ENCODE peak calls at places on chromosomes 2 and 18, in four cellular contexts. A is CD8-positive, alpha-beta T cell; B is heart left ventricle; U is right atrium auricular region. J is an unnamed sample. For H3K36me3, the result is how much of the 10 kb centered on the place peaks cover.

GRCh38 chr2:215059724-215060123 is 78.7 kb downstream of the ABCA12 start:
- DNase-seq in A (no peak), B (no peak), U (no peak), J (no peak)

GRCh38 chr18:8706545-8706980 is 1.2 kb downstream of the MTCL1 start:
- DNase-seq in A (peak), B (no peak), U (no peak), J (peak)

GRCh38 chr2:86298411-86299390 is 38.7 kb downstream of the REEP1 start:
- DNase-seq in A (no peak), B (no peak), U (peak), J (peak)

GRCh38 chr2:241129086-241129871 is 20.0 kb downstream of the PASK start:
- DNase-seq in A (no peak), B (no peak), U (no peak), J (no peak)

GRCh38 chr2:38376346-38376682 is 759 bp downstream of the ATL2 start:
- DNase-seq in A (peak), B (no peak), U (no peak), J (no peak)

GRCh38 chr2:121086450-121086849 is 198.6 kb downstream of the TFCP2L1 start:
- DNase-seq in A (no peak), B (no peak), U (no peak), J (no peak)

GRCh38 chr18:77765468-77765867 is 515.8 kb downstream of the GALR1 start:
- DNase-seq in A (no peak), B (no peak), U (no peak), J (no peak)

GRCh38 chr2:197759013-197759412 is 26.1 kb downstream of the BOLL start:
- DNase-seq in A (no peak), B (no peak), U (no peak), J (no peak)

GRCh38 chr18:36905560-36905959 is 76.6 kb downstream of the KIAA1328 start:
- DNase-seq in A (no peak), B (no peak), U (no peak), J (no peak)

GRCh38 chr2:105437708-105438103 is 38.9 kb upstream of the FHL2 start:
- DNase-seq in A (no peak), B (no peak), U (no peak), J (no peak)

GRCh38 chr18:46575851-46576250 is 81.2 kb downstream of the LOXHD1 start:
- DNase-seq in A (no peak), B (no peak), U (no peak), J (no peak)

GRCh38 chr2:186848873-186849578 is at the start of gene ZSWIM2:
- DNase-seq in A (no peak), B (peak), U (peak), J (no peak)

GRCh38 chr2:94869552-94870391 is 1.5 kb upstream of the TEKT4 start:
- DNase-seq in A (no peak), B (no peak), U (no peak), J (peak)

GRCh38 chr2:37782721-37783438 is 111.4 kb upstream of the CDC42EP3 start:
- DNase-seq in A (no peak), B (no peak), U (no peak), J (no peak)

GRCh38 chr2:5915926-5916325 is 223.7 kb downstream of the SOX11 start:
- DNase-seq in A (no peak), B (no peak), U (no peak), J (no peak)

GRCh38 chr2:21757805-21758204 is 634.0 kb downstream of the TDRD15 start:
- DNase-seq in A (no peak), B (peak), U (no peak), J (no peak)

GRCh38 chr2:105102963-105103421 is 65.1 kb downstream of the MRPS9 start:
- DNase-seq in A (no peak), B (no peak), U (no peak), J (no peak)

GRCh38 chr18:3710712-3711269 is 260.8 kb downstream of the TGIF1 start:
- DNase-seq in A (no peak), B (peak), U (peak), J (no peak)

GRCh38 chr2:208671312-208671711 is 264.7 kb downstream of the PTH2R start:
- DNase-seq in A (no peak), B (no peak), U (no peak), J (no peak)

GRCh38 chr18:47997338-47997780 is 66.9 kb upstream of the SMAD2 start:
- DNase-seq in A (no peak), B (no peak), U (no peak), J (no peak)

GRCh38 chr18:36046898-36047297 is 20.5 kb downstream of the RPRD1A start:
- DNase-seq in A (no peak), B (no peak), U (no peak), J (no peak)

GRCh38 chr2:158112971-158113370 is 11.3 kb downstream of the UPP2 start:
- DNase-seq in A (no peak), B (no peak), U (no peak), J (no peak)

GRCh38 chr2:201933792-201934229 is 99.8 kb upstream of the FZD7 start:
- DNase-seq in A (no peak), B (peak), U (no peak), J (no peak)

GRCh38 chr18:77127769-77128671 is 4.6 kb downstream of the MBP start:
- DNase-seq in A (peak), B (no peak), U (no peak), J (peak)

GRCh38 chr2:241659150-241659739 is 21.8 kb downstream of the ATG4B start:
- DNase-seq in A (no peak), B (peak), U (peak), J (no peak)

GRCh38 chr2:226124548-226125011 is 675.0 kb downstream of the IRS1 start:
- DNase-seq in A (no peak), B (peak), U (no peak), J (no peak)

GRCh38 chr2:48257456-48257855 is 272.5 kb upstream of the STON1 start:
- DNase-seq in A (no peak), B (no peak), U (no peak), J (no peak)

GRCh38 chr18:33605250-33605649 is 27.2 kb downstream of the ASXL3 start:
- DNase-seq in A (no peak), B (no peak), U (no peak), J (no peak)

GRCh38 chr2:74760875-74761630 is 72.9 kb upstream of the HK2 start:
- DNase-seq in A (no peak), B (no peak), U (no peak), J (no peak)

GRCh38 chr2:85174943-85175342 is 41.8 kb downstream of the TCF7L1 start:
- DNase-seq in A (no peak), B (no peak), U (no peak), J (no peak)

GRCh38 chr18:49609416-49610284 is 47.8 kb downstream of the LIPG start:
- DNase-seq in A (no peak), B (no peak), U (no peak), J (no peak)

GRCh38 chr2:121561617-121562268 is 31.1 kb downstream of the RNU4ATAC start:
- DNase-seq in A (no peak), B (no peak), U (no peak), J (no peak)

GRCh38 chr2:144362401-144362800 is 157.5 kb downstream of the ZEB2 start:
- DNase-seq in A (no peak), B (no peak), U (no peak), J (no peak)

GRCh38 chr18:48952287-48953095 is 1.7 kb upstream of the SMAD7 start:
- DNase-seq in A (peak), B (peak), U (peak), J (no peak)

GRCh38 chr2:182761903-182762302 is 45.8 kb downstream of the DNAJC10 start:
- DNase-seq in A (no peak), B (no peak), U (no peak), J (no peak)

GRCh38 chr18:56598422-56598821 is 40.0 kb downstream of the TXNL1 start:
- DNase-seq in A (no peak), B (no peak), U (no peak), J (no peak)

GRCh38 chr2:241595600-241596140 is 37.1 kb downstream of the BOK start:
- DNase-seq in A (no peak), B (no peak), U (no peak), J (no peak)

GRCh38 chr2:47236503-47237215 is 81.6 kb upstream of the STPG4 start:
- DNase-seq in A (no peak), B (no peak), U (no peak), J (no peak)

GRCh38 chr18:9738266-9738969 is 30.3 kb downstream of the RAB31 start:
- DNase-seq in A (no peak), B (no peak), U (no peak), J (peak)

GRCh38 chr18:9739516-9739915 is 31.4 kb downstream of the RAB31 start:
- DNase-seq in A (no peak), B (no peak), U (no peak), J (no peak)

GRCh38 chr18:9736942-9737813 is 29.1 kb downstream of the RAB31 start:
- DNase-seq in A (no peak), B (no peak), U (no peak), J (peak)

GRCh38 chr18:9736445-9736844 is 28.3 kb downstream of the RAB31 start:
- DNase-seq in A (no peak), B (no peak), U (no peak), J (no peak)

GRCh38 chr18:9737814-9738160 is 29.7 kb downstream of the RAB31 start:
- DNase-seq in A (no peak), B (no peak), U (peak), J (no peak)
- H3K4me3 ChIP-seq in A (no peak), B (no peak), U (no peak), J (no peak)

GRCh38 chr2:169693344-169693743 is 861 bp downstream of the CFAP210 start:
- DNase-seq in A (no peak), B (no peak), U (no peak), J (no peak)
- TF ChIP-seq CTCF in A (no peak), B (no peak), U (peak), J (no peak)

GRCh38 chr18:13086906-13087305 is 95.7 kb downstream of the CEP192 start:
- DNase-seq in A (no peak), B (no peak), U (no peak), J (no peak)
- H3K36me3 ChIP-seq in A (under half), B (under half), U (under half), J (under half)

GRCh38 chr2:119255760-119256573 is 32.3 kb downstream of the STEAP3 start:
- DNase-seq in A (no peak), B (no peak), U (no peak), J (no peak)
- H3K4me3 ChIP-seq in A (no peak), B (no peak), U (no peak), J (no peak)

DNA sequence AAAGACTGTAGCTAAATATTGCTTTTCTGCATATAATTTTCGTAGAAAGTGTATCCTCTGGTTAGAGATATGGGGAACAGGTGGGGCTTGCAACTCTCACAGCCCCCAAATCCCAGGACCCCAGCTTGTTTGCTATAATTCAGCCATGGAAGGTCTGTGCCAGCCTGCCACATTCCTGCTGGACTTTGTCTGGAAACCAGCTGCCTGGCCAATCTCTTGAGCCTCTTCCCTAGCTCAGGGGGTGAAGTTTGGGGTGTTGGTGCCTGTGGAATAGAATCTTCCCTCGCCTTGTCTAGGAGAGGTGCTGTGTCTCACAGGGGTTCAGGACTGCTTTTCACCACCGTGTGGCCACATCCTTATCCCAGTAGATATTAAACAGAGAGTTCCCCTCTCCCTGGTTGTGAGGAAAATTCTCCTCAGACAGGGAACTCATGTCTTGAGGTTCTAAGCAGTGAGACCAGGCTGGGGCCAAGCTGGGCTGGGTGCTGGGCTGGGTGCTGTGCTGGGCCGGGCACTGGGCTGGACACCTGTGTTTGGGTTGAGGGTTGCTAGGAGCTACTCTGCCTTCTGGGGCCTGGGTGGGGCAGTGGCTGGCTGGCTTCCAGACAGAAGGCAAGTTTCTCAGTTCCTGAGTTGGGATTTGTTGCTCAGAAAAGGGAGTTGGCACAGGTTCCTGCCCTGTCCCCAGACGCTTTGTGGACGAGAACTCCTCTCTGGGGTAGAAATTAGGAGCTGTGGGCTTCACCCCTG is 12.3 kb downstream of the TOGARAM2 start:
- DNase-seq in A (no peak), B (no peak), U (no peak), J (no peak)
- TF ChIP-seq CTCF in A (no peak), B (no peak), U (no peak), J (no peak)

DNA sequence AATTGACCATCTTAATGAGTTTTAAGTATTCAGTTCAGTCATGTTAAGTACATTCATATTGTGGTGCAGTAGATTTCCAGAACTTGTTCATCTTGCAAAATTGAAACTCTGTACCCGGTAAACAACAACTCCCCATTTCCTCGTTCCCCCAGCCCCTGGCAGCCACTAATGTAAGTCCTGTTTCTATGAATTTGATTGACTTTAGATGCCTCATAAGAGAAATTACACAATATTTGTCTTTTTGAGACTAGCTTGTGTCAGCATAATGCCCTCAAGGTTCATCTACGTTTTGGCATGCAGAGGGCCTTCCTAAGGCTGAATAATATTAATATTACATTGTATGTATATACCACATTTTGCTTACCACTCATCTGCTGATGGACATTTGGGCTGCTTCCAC is 30.9 kb downstream of the METTL21A start:
- DNase-seq in A (no peak), B (no peak), U (no peak), J (no peak)
- H3K36me3 ChIP-seq in A (under half), B (under half), U (under half), J (under half)

DNA sequence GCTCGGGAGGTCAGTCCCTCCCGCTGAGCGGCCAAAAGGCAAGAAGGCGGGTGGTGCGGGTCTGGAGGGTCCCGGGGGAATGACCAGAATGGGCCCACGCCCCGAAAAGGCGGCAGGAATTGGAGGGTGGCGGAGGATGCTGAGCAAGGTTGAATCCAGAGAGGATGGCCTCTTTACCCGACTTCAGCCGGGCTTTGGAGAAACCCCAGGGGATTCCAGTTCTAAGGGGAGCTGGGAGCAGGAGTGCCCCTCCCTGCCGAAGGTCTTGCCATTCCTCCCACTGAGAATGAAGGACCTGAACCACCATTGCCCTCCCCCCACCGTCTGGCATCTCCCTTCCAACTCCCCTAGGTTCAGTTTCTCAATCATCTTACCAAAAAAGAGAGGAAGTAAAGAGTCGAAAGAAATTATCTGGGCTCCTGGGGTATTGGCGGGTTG is 38.9 kb upstream of the ATP6V1B1 start:
- DNase-seq in A (no peak), B (no peak), U (peak), J (no peak)
- H3K4me3 ChIP-seq in A (no peak), B (no peak), U (no peak), J (no peak)

GRCh38 chr2:27566628-27567027 is 16.2 kb upstream of the ZNF512 start:
- DNase-seq in A (no peak), B (no peak), U (no peak), J (no peak)

GRCh38 chr2:27571197-27571596 is 11.6 kb upstream of the ZNF512 start:
- DNase-seq in A (no peak), B (no peak), U (no peak), J (no peak)

GRCh38 chr2:27572439-27572838 is 10.4 kb upstream of the ZNF512 start:
- DNase-seq in A (no peak), B (no peak), U (no peak), J (no peak)

GRCh38 chr2:27571681-27572080 is 11.2 kb upstream of the ZNF512 start:
- DNase-seq in A (no peak), B (no peak), U (no peak), J (no peak)

DNA sequence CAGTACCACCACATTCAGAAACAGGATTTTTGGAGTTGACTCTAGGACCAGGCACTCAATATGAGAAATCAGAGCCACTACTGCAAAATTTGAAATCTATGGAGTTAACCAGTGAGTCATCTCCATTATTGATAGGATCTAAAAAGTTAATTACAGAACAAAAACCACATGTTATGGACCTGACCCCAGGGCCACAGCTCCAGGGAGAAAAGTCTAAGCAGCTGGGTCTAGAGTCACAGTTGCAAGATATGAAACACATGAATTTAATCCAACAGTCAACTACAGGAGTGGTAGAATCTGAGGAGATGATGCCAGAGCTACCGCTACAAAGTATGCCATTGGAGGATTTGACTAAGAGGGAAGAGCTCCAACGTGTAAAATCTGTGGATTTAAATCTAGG is 13.4 kb upstream of the ZNF512 start:
- DNase-seq in A (no peak), B (no peak), U (no peak), J (peak)
- TF ChIP-seq CTCF in A (no peak), B (no peak), U (no peak), J (no peak)

GRCh38 chr2:43099797-43100196 is 126.6 kb downstream of the ZFP36L2 start:
- DNase-seq in A (no peak), B (no peak), U (no peak), J (no peak)
- H3K36me3 ChIP-seq in A (under half), B (under half), U (under half), J (under half)